ENCODE peak calls at places on chromosome 9, in seven cellular contexts. K, U, T, S, Z, X and F are unnamed samples.

GRCh38 chr9:84839538-84839937 is 170.0 kb downstream of the NTRK2 start:
- DNase-seq in K (peak), U (peak), T (no peak), S (no peak), Z (no peak), X (no peak), F (no peak)

GRCh38 chr9:134399435-134400056 is 73.3 kb downstream of the RXRA start:
- DNase-seq in K (no peak), U (peak), T (peak), S (peak), Z (no peak), X (no peak), F (no peak)

GRCh38 chr9:6014668-6015270 is 655 bp downstream of the RANBP6 start:
- DNase-seq in K (peak), U (peak), T (peak), S (peak), Z (no peak), X (no peak), F (no peak)

GRCh38 chr9:82148849-82149544 is 160.4 kb downstream of the SPATA31D1 start:
- DNase-seq in K (peak), U (peak), T (no peak), S (peak), Z (no peak), X (no peak), F (no peak)

GRCh38 chr9:108125541-108125940 is 636.0 kb upstream of the KLF4 start:
- DNase-seq in K (no peak), U (no peak), T (no peak), S (no peak), Z (no peak), X (no peak), F (peak)

GRCh38 chr9:109107402-109108240 is 12.1 kb downstream of the TMEM245 start:
- DNase-seq in K (peak), U (peak), T (peak), S (peak), Z (no peak), X (no peak), F (no peak)

GRCh38 chr9:129252937-129253819 is 75.1 kb upstream of the IER5L start:
- DNase-seq in K (no peak), U (no peak), T (no peak), S (no peak), Z (peak), X (no peak), F (no peak)

GRCh38 chr9:107292811-107293554 is 9.9 kb downstream of the RAD23B start:
- DNase-seq in K (no peak), U (no peak), T (no peak), S (peak), Z (no peak), X (no peak), F (no peak)

GRCh38 chr9:71663931-71664459 is 104.3 kb downstream of the CEMIP2 start:
- DNase-seq in K (no peak), U (no peak), T (no peak), S (no peak), Z (no peak), X (no peak), F (no peak)

GRCh38 chr9:79883073-79883645 is 311.4 kb downstream of the TLE4 start:
- DNase-seq in K (no peak), U (no peak), T (peak), S (no peak), Z (no peak), X (no peak), F (no peak)

GRCh38 chr9:98552306-98552705 is 156.4 kb downstream of the GABBR2 start:
- DNase-seq in K (no peak), U (peak), T (no peak), S (no peak), Z (no peak), X (no peak), F (no peak)

GRCh38 chr9:120820095-120820494 is 22.6 kb downstream of the PSMD5 start:
- DNase-seq in K (no peak), U (no peak), T (no peak), S (no peak), Z (no peak), X (no peak), F (no peak)

GRCh38 chr9:72948906-72949582 is 3.8 kb downstream of the ALDH1A1 start:
- DNase-seq in K (no peak), U (no peak), T (no peak), S (no peak), Z (no peak), X (no peak), F (no peak)

GRCh38 chr9:113215142-113215541 is 5.9 kb downstream of the FKBP15 start:
- DNase-seq in K (peak), U (no peak), T (no peak), S (peak), Z (no peak), X (no peak), F (no peak)

GRCh38 chr9:112728401-112728800 is 10.5 kb upstream of the INIP start:
- DNase-seq in K (no peak), U (no peak), T (no peak), S (no peak), Z (no peak), X (no peak), F (no peak)

GRCh38 chr9:117737721-117738226 is 33.6 kb downstream of the TLR4 start:
- DNase-seq in K (no peak), U (no peak), T (no peak), S (no peak), Z (no peak), X (no peak), F (no peak)

GRCh38 chr9:72627147-72627546 is 105.7 kb downstream of the TMC1 start:
- DNase-seq in K (no peak), U (no peak), T (no peak), S (no peak), Z (no peak), X (no peak), F (no peak)

GRCh38 chr9:4829956-4830355 is 37.2 kb downstream of the RCL1 start:
- DNase-seq in K (no peak), U (peak), T (no peak), S (peak), Z (no peak), X (no peak), F (no peak)

GRCh38 chr9:16197578-16198370 is 644.9 kb downstream of the CCDC171 start:
- DNase-seq in K (peak), U (no peak), T (no peak), S (no peak), Z (no peak), X (no peak), F (no peak)

GRCh38 chr9:113011911-113012381 is at the start of gene ZNF883:
- DNase-seq in K (peak), U (peak), T (peak), S (peak), Z (no peak), X (no peak), F (peak)

GRCh38 chr9:112852741-112853505 is 37.8 kb downstream of the SLC46A2 start:
- DNase-seq in K (no peak), U (no peak), T (no peak), S (no peak), Z (no peak), X (no peak), F (no peak)

GRCh38 chr9:77899679-77900354 is 131.8 kb downstream of the GNAQ start:
- DNase-seq in K (no peak), U (peak), T (no peak), S (peak), Z (no peak), X (no peak), F (no peak)

GRCh38 chr9:96612105-96612965 is 7.3 kb downstream of the CDC14B start:
- DNase-seq in K (peak), U (peak), T (no peak), S (peak), Z (peak), X (peak), F (no peak)

GRCh38 chr9:86287013-86287412 is 4.7 kb upstream of the ISCA1 start:
- DNase-seq in K (peak), U (no peak), T (peak), S (peak), Z (no peak), X (no peak), F (peak)

GRCh38 chr9:103483471-103484096 is 488.5 kb downstream of the CYLC2 start:
- DNase-seq in K (no peak), U (no peak), T (no peak), S (no peak), Z (no peak), X (no peak), F (no peak)

GRCh38 chr9:118829334-118829733 is 539.9 kb downstream of the BRINP1 start:
- DNase-seq in K (peak), U (no peak), T (no peak), S (peak), Z (no peak), X (no peak), F (no peak)

GRCh38 chr9:129156163-129156562 is 21.9 kb downstream of the IER5L start:
- DNase-seq in K (no peak), U (no peak), T (no peak), S (no peak), Z (no peak), X (no peak), F (no peak)

GRCh38 chr9:86519216-86519615 is 165.0 kb upstream of the TUT7 start:
- DNase-seq in K (no peak), U (no peak), T (no peak), S (no peak), Z (no peak), X (no peak), F (no peak)

GRCh38 chr9:88814521-88815101 is 176.7 kb upstream of the S1PR3 start:
- DNase-seq in K (peak), U (peak), T (no peak), S (peak), Z (peak), X (no peak), F (no peak)

GRCh38 chr9:15416880-15417279 is 5.8 kb upstream of the SNAPC3 start:
- DNase-seq in K (peak), U (peak), T (peak), S (peak), Z (no peak), X (peak), F (peak)

GRCh38 chr9:112820886-112821285 is 69.8 kb downstream of the SLC46A2 start:
- DNase-seq in K (no peak), U (peak), T (no peak), S (peak), Z (no peak), X (no peak), F (no peak)

GRCh38 chr9:19630762-19631161 is 158.1 kb downstream of the SLC24A2 start:
- DNase-seq in K (no peak), U (no peak), T (no peak), S (no peak), Z (no peak), X (no peak), F (no peak)

GRCh38 chr9:136016882-136017812 is 56.0 kb upstream of the UBAC1 start:
- DNase-seq in K (no peak), U (no peak), T (no peak), S (no peak), Z (peak), X (peak), F (peak)

GRCh38 chr9:136409557-136410455 is 608 bp downstream of the ENTR1 start:
- DNase-seq in K (peak), U (peak), T (peak), S (peak), Z (no peak), X (peak), F (peak)

GRCh38 chr9:77647659-77648457 is at the start of gene GNA14:
- DNase-seq in K (peak), U (no peak), T (peak), S (no peak), Z (peak), X (peak), F (peak)

GRCh38 chr9:115498338-115498737 is 380.4 kb upstream of the TNC start:
- DNase-seq in K (peak), U (no peak), T (no peak), S (no peak), Z (no peak), X (no peak), F (no peak)

GRCh38 chr9:33146298-33146697 is 20.8 kb downstream of the B4GALT1 start:
- DNase-seq in K (no peak), U (no peak), T (no peak), S (no peak), Z (peak), X (peak), F (no peak)

GRCh38 chr9:126480810-126481209 is 132.9 kb upstream of the LMX1B start:
- DNase-seq in K (no peak), U (no peak), T (no peak), S (no peak), Z (no peak), X (no peak), F (no peak)

GRCh38 chr9:114287001-114287762 is 35.7 kb upstream of the ORM1 start:
- DNase-seq in K (no peak), U (no peak), T (no peak), S (no peak), Z (peak), X (peak), F (no peak)

GRCh38 chr9:114286146-114286679 is 36.7 kb upstream of the ORM1 start:
- DNase-seq in K (no peak), U (no peak), T (no peak), S (no peak), Z (peak), X (peak), F (no peak)

GRCh38 chr9:114284316-114285060 is 38.4 kb upstream of the ORM1 start:
- DNase-seq in K (no peak), U (no peak), T (no peak), S (no peak), Z (peak), X (peak), F (no peak)

GRCh38 chr9:114283551-114284111 is 39.3 kb upstream of the ORM1 start:
- DNase-seq in K (no peak), U (no peak), T (no peak), S (no peak), Z (peak), X (peak), F (no peak)

DNA sequence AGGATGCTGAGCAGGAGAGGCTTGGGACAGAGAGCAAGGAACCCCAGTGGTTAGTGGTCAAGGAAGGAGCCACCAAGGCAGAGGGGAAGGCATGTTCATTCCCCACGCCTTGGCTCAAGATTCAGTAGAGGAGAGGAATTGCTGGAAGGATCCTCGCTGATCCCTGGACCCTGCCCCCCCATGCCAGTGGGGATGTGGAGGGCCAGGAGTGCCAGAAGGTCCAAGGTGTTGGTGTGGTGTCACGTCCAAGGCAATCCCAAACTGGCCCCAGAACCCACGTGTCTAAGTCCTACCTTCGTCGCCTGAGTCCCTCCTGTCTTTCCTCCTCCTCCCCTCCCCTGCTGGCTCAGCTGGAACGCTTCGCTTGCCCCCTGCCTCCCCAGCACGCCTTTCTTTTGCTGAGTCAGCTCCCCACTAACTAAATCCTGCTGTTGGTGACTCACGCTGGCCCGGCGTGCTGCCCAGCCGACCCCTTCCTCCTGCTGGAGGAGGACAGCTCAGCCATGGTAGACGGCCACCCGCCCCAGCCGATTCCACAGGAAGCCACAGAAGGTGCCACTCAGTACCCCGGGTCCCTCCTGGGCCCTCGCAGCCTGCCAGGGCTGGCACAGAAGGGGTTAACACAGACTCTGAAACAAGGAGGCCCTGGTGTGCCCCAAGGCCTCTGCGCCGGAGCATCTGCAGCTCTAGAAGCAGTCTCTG is 37.6 kb upstream of the ORM1 start:
- DNase-seq in K (peak), U (peak), T (no peak), S (peak), Z (peak), X (peak), F (no peak)
- TF ChIP-seq CTCF in K (no peak), U (peak), T (no peak), S (no peak), Z (no peak), X (no peak), F (no peak)

GRCh38 chr9:89923961-89924504 is 319.2 kb downstream of the GADD45G start:
- DNase-seq in K (peak), U (no peak), T (peak), S (peak), Z (no peak), X (peak), F (no peak)

GRCh38 chr9:89926691-89927220 is 321.9 kb downstream of the GADD45G start:
- DNase-seq in K (peak), U (no peak), T (no peak), S (no peak), Z (no peak), X (no peak), F (no peak)

GRCh38 chr9:89928106-89928505 is 323.3 kb downstream of the GADD45G start:
- DNase-seq in K (no peak), U (no peak), T (no peak), S (no peak), Z (no peak), X (no peak), F (no peak)

GRCh38 chr9:89924611-89925010 is 319.8 kb downstream of the GADD45G start:
- DNase-seq in K (no peak), U (no peak), T (no peak), S (no peak), Z (no peak), X (no peak), F (no peak)

DNA sequence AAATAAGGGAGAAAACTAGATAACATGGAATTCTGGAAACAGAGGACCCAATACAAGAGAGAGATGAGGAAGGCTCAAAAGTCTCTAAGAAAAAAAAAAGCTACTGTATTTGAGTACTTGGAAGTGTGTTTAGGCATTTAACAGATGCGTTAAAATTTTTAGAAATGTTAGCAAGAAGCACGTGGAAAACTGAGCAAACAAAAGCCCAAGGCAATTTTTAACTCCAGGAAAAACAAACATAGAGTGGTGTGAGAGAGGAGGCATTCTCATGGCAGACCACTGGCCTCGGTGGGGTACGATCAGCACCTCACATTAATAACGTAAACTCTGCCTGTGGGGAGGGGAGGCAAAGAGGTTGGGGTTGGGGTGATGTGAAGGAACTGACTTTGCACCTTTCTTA is 321.4 kb downstream of the GADD45G start:
- DNase-seq in K (no peak), U (no peak), T (no peak), S (no peak), Z (no peak), X (no peak), F (no peak)
- TF ChIP-seq CTCF in K (no peak), U (no peak), T (no peak), S (no peak), Z (no peak), X (no peak), F (no peak)

GRCh38 chr9:92141144-92142129 is 26.2 kb upstream of the SPTLC1 start:
- DNase-seq in K (peak), U (no peak), T (no peak), S (peak), Z (peak), X (no peak), F (peak)
- TF ChIP-seq CTCF in K (no peak), U (peak), T (no peak), S (no peak), Z (peak), X (no peak), F (peak)

GRCh38 chr9:22053178-22053577 is 44.1 kb upstream of the CDKN2B start:
- DNase-seq in K (no peak), U (no peak), T (no peak), S (peak), Z (no peak), X (no peak), F (no peak)
- TF ChIP-seq CTCF in K (no peak), U (no peak), T (no peak), S (no peak), Z (no peak), X (no peak), F (no peak)